ENCODE peak calls at places on chromosomes 13 and 19, in six cellular contexts. L is mesenchymal stem cell, X is neuronal stem cell, B is H9, N is mesendoderm, H is H1. U is an unnamed sample.

GRCh38 chr13:39073983-39074382 is 35.7 kb downstream of the NHLRC3 start:
- DNase-seq in X (no peak), L (no peak), N (peak; percentile 18), B (no peak), H (no peak), U (no peak)

GRCh38 chr19:37251308-37252229 is 33.6 kb downstream of the ZNF383 start:
- DNase-seq in X (peak; percentile 76), N (peak; percentile 98), H (no peak), L (peak; percentile 89), B (no peak), U (peak; percentile 97)

GRCh38 chr13:41971848-41972247 is 10.9 kb upstream of the VWA8 start:
- DNase-seq in X (no peak), N (no peak), H (no peak), B (no peak), L (no peak), U (no peak)

GRCh38 chr19:36051236-36051635 is 2.8 kb downstream of the THAP8 start:
- DNase-seq in B (peak; percentile 85), H (no peak), L (no peak), X (no peak), N (peak; percentile 89), U (no peak)

GRCh38 chr19:15944401-15944800 is 4.4 kb upstream of the OR10H4 start:
- DNase-seq in L (no peak), B (no peak), H (no peak), X (no peak), N (no peak), U (no peak)

GRCh38 chr19:30693179-30693578 is 321.0 kb downstream of the ZNF536 start:
- DNase-seq in H (no peak), X (no peak), L (no peak), B (no peak), N (peak; percentile 83), U (no peak)

GRCh38 chr19:17544418-17544817 is 11.0 kb upstream of the COLGALT1 start:
- DNase-seq in X (no peak), B (no peak), L (no peak), N (no peak), H (no peak), U (no peak)

GRCh38 chr13:112693831-112694497 is 4.1 kb downstream of the ATP11A start:
- DNase-seq in X (no peak), N (no peak), L (peak; percentile 52), H (no peak), B (peak; percentile 31), U (peak; percentile 90)

GRCh38 chr19:55442372-55443044 is 592 bp downstream of the SHISA7 start:
- DNase-seq in B (peak; percentile 67), H (no peak), N (no peak), L (no peak), X (no peak), U (no peak)

GRCh38 chr19:18021121-18021755 is 13.3 kb downstream of the ARRDC2 start:
- DNase-seq in L (peak; percentile 93), X (no peak), H (no peak), N (no peak), B (no peak), U (peak; percentile 88)

GRCh38 chr19:33689886-33690285 is 68.1 kb downstream of the CHST8 start:
- DNase-seq in X (no peak), N (no peak), B (no peak), H (no peak), L (no peak), U (no peak)

GRCh38 chr13:64276232-64276631 is 2860.6 kb upstream of the PCDH20 start:
- DNase-seq in X (no peak), L (no peak), N (no peak), B (no peak), H (no peak), U (no peak)

DNA sequence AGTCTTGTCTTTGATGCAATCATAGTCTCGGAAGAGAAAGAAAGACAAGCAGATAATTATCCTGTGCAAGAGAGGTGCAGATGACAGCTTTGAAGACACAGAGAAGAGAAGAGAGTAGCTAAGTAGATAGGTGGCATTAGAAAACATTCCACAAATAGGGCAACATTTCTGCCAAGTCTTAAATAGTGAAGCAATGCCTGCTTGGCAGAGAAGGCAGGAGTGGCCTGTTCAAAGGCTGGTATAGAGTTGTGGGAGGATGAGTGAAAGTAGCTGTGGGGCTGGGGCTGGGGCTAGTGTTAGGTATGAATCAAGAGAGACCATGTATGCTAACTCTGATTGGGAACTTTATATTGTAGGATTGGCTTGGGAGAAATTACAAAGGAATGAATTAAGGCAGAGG is 305.5 kb downstream of the DNAJC15 start:
- DNase-seq in N (no peak), L (no peak), B (no peak), X (no peak), H (no peak), U (no peak)
- H2BK15ac ChIP-seq in N (no peak overlapping the region), L (no peak overlapping the region), B (no peak overlapping the region), X (no peak overlapping the region), H (no peak overlapping the region), U (no peak overlapping the region)

GRCh38 chr13:97193577-97193976 is 28.6 kb upstream of the MBNL2 start:
- DNase-seq in B (no peak), N (no peak), X (no peak), H (no peak), L (no peak), U (no peak)
- H3K23ac ChIP-seq in B (no peak overlapping the region), N (no peak overlapping the region), X (no peak overlapping the region), H (no peak overlapping the region), L (no peak overlapping the region), U (peak overlapping the region; percentile 6)

GRCh38 chr13:74062933-74063332 is 71.3 kb downstream of the KLF12 start:
- DNase-seq in L (peak; percentile 74), N (no peak), B (no peak), H (no peak), X (no peak), U (peak; percentile 74)
- H2BK15ac ChIP-seq in L (no peak overlapping the region), N (no peak overlapping the region), B (no peak overlapping the region), H (no peak overlapping the region), X (no peak overlapping the region), U (no peak overlapping the region)

DNA sequence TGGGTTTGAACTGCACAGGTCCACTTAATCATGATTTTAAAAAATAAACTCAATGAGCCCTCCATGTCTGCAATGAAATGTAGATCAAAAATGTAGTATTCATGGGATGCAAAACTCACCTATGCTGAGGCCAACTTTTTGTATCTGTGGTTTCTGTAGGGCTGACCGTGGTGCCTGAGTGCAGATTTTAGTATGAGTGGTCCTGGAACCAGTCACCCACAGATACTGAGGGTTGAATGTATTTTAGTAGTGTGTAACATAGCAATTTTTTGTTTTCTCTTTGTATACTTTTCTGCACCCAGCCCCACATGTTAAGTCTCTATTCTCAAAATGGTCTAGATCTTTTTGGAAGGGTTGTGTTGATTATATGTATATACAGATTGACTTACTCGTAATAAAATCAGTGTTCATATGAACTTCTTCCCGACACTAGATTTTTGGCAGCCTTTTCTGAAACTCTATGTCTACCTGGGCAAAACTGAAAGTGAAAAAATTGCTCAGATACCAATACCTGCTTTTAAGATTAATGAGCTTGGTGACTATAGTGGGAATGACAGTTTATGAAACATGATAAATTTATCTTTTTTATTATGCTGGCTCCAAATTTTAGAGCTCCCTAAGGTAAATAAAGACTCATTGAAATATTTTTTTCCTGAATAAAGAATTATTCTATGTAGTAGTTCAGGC is 51.6 kb downstream of the DNAJC15 start:
- DNase-seq in X (no peak), L (no peak), B (no peak), N (no peak), H (no peak), U (no peak)
- H3K23ac ChIP-seq in X (no peak overlapping the region), L (no peak overlapping the region), B (no peak overlapping the region), N (no peak overlapping the region), H (no peak overlapping the region), U (no peak overlapping the region)

GRCh38 chr13:51453308-51453958 is 597 bp upstream of the INTS6 start:
- DNase-seq in B (no peak), N (no peak), H (no peak), X (no peak), L (peak; percentile 87), U (no peak)
- H2BK15ac ChIP-seq in B (no peak overlapping the region), N (no peak overlapping the region), H (peak overlapping the region; percentile 32), X (peak overlapping the region; percentile 39), L (peak overlapping the region; percentile 73), U (peak overlapping the region; percentile 39)

GRCh38 chr19:4120933-4121612 is 2.8 kb downstream of the MAP2K2 start:
- DNase-seq in N (no peak), H (no peak), L (no peak), B (no peak), X (no peak), U (no peak)

GRCh38 chr19:4121815-4122214 is 2.1 kb downstream of the MAP2K2 start:
- DNase-seq in L (no peak), H (no peak), B (no peak), N (no peak), X (no peak), U (no peak)

GRCh38 chr19:4123615-4124568 is at the start of gene MAP2K2:
- DNase-seq in L (peak; percentile 90), X (peak; percentile 93), H (peak; percentile 69), B (peak; percentile 92), N (peak; percentile 93), U (peak; percentile 84)

GRCh38 chr19:4120531-4120930 is 3.4 kb downstream of the MAP2K2 start:
- DNase-seq in N (no peak), L (peak; percentile 20), H (no peak), X (no peak), B (no peak), U (peak; percentile 63)

GRCh38 chr19:4122480-4122879 is 1.4 kb downstream of the MAP2K2 start:
- DNase-seq in X (no peak), B (no peak), H (no peak), L (no peak), N (no peak), U (no peak)
- H3K23ac ChIP-seq in X (no peak overlapping the region), B (no peak overlapping the region), H (no peak overlapping the region), L (peak overlapping the region; percentile 47), N (no peak overlapping the region), U (peak overlapping the region; percentile 99)